ENCODE peak calls at places on chromosomes 16 and 17, in seven cellular contexts. Z is spleen, M is heart right ventricle, O is HCT116, E is choroid plexus epithelial cell, S is SK-N-SH, P is cardiac fibroblast. A is an unnamed sample.

GRCh38 chr17:17506181-17506741 is 10.1 kb upstream of the RASD1 start:
- DNase-seq in Z (no peak), M (no peak), O (no peak), E (no peak), S (peak; percentile 57), P (no peak), A (no peak)

GRCh38 chr16:50735629-50736122 is 6.2 kb upstream of the CYLD start:
- DNase-seq in Z (no peak), M (no peak), O (no peak), E (no peak), S (no peak), P (no peak), A (no peak)

GRCh38 chr16:87201052-87201451 is 116.1 kb downstream of the C16orf95 start:
- DNase-seq in Z (no peak), M (peak; percentile 69), O (no peak), E (peak; percentile 100), S (no peak), P (peak; percentile 99), A (peak; percentile 89)

GRCh38 chr17:40034426-40035161 is 19.4 kb downstream of the CSF3 start:
- DNase-seq in Z (no peak), M (no peak), O (no peak), E (no peak), S (no peak), P (no peak), A (no peak)

GRCh38 chr16:17970366-17970765 is 366.2 kb downstream of the NPIPA8 start:
- DNase-seq in Z (no peak), M (no peak), O (no peak), E (no peak), S (peak; percentile 56), P (no peak), A (no peak)

GRCh38 chr17:74822329-74823175 is 37.1 kb downstream of the GRIN2C start:
- DNase-seq in Z (no peak), M (peak; percentile 42), O (no peak), E (no peak), S (no peak), P (no peak), A (no peak)

GRCh38 chr17:8914554-8914953 is 47.1 kb upstream of the PIK3R6 start:
- DNase-seq in Z (no peak), M (no peak), O (no peak), E (no peak), S (no peak), P (no peak), A (no peak)

GRCh38 chr16:86455116-86455515 is 55.2 kb upstream of the FOXF1 start:
- DNase-seq in Z (no peak), M (no peak), O (no peak), E (peak; percentile 51), S (no peak), P (peak; percentile 18), A (peak; percentile 80)

GRCh38 chr17:82936768-82937171 is 96.9 kb upstream of the ZNF750 start:
- DNase-seq in Z (peak; percentile 56), M (no peak), O (no peak), E (no peak), S (no peak), P (no peak), A (peak; percentile 47)

GRCh38 chr16:28131743-28132393 is 68.4 kb upstream of the GSG1L start:
- DNase-seq in Z (no peak), M (no peak), O (no peak), E (no peak), S (no peak), P (no peak), A (no peak)

GRCh38 chr16:83059237-83059636 is 432.5 kb downstream of the CDH13 start:
- DNase-seq in Z (no peak), M (no peak), O (no peak), E (no peak), S (no peak), P (no peak), A (no peak)

DNA sequence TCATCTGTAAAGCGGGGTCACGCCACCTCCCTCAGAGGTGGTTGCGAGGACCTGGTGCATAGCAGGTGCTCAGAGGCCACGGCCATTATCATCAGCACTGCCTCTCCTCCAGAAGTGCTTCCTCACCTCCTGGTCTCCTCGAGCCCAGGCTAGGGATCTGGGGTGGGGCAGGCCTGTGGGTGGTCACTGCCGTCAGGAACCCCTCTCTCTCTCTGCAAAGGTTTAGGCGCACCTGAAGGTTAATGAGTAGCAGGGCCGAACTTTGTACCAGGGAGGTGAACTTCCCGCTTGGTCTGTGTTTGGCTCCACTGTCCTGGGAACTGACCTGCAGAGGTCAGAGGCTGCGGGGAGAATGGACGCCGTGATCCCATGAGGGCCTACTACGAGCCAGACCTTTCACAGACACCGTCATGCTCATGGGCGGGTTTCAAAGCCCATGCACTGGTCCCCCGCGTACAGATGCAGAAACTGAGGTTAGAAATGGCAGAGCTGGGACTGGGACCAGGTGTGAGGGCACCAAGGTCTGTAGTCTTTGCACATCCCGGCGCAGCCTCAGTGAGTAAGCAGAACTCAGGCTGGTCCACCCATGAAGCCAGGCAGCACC is 13.8 kb downstream of the JUP start:
- DNase-seq in Z (no peak), M (no peak), O (no peak), E (no peak), S (no peak), P (no peak), A (no peak)
- H3K4me3 ChIP-seq in Z (no peak overlapping the region), M (no peak overlapping the region), O (peak overlapping the region; percentile 47), E (no peak overlapping the region), S (no peak overlapping the region), P (no peak overlapping the region), A (no peak overlapping the region)

GRCh38 chr17:68567581-68567980 is 33.6 kb downstream of the FAM20A start:
- DNase-seq in Z (no peak), M (no peak), O (no peak), E (no peak), S (no peak), P (no peak), A (no peak)

GRCh38 chr17:68566145-68566738 is 34.9 kb downstream of the FAM20A start:
- DNase-seq in Z (no peak), M (no peak), O (no peak), E (peak; percentile 20), S (no peak), P (no peak), A (no peak)

GRCh38 chr17:68567035-68567434 is 34.1 kb downstream of the FAM20A start:
- DNase-seq in Z (no peak), M (no peak), O (no peak), E (no peak), S (no peak), P (no peak), A (no peak)

GRCh38 chr17:68564415-68565111 is 36.6 kb downstream of the FAM20A start:
- DNase-seq in Z (no peak), M (no peak), O (no peak), E (no peak), S (no peak), P (no peak), A (no peak)

GRCh38 chr17:68565656-68566055 is 35.5 kb downstream of the FAM20A start:
- DNase-seq in Z (no peak), M (no peak), O (no peak), E (no peak), S (no peak), P (no peak), A (no peak)
- H3K4me3 ChIP-seq in Z (no peak overlapping the region), M (no peak overlapping the region), O (no peak overlapping the region), E (no peak overlapping the region), S (no peak overlapping the region), P (no peak overlapping the region), A (no peak overlapping the region)

GRCh38 chr16:25734473-25735100 is 42.8 kb downstream of the HS3ST4 start:
- DNase-seq in Z (no peak), M (no peak), O (no peak), E (no peak), S (no peak), P (no peak), A (no peak)

GRCh38 chr16:25730396-25730795 is 38.6 kb downstream of the HS3ST4 start:
- DNase-seq in Z (no peak), M (no peak), O (no peak), E (no peak), S (no peak), P (no peak), A (no peak)

GRCh38 chr16:25729188-25729587 is 37.4 kb downstream of the HS3ST4 start:
- DNase-seq in Z (no peak), M (no peak), O (no peak), E (no peak), S (no peak), P (no peak), A (no peak)
- H3K4me3 ChIP-seq in Z (no peak overlapping the region), M (no peak overlapping the region), O (no peak overlapping the region), E (no peak overlapping the region), S (no peak overlapping the region), P (no peak overlapping the region), A (no peak overlapping the region)

GRCh38 chr16:48607056-48607825 is 2.7 kb downstream of the N4BP1 start:
- DNase-seq in Z (no peak), M (no peak), O (no peak), E (peak; percentile 51), S (no peak), P (peak; percentile 28), A (no peak)
- H3K4me3 ChIP-seq in Z (peak overlapping the region; percentile 98), M (peak overlapping the region; percentile 97), O (no peak overlapping the region), E (peak overlapping the region; percentile 9), S (no peak overlapping the region), P (no peak overlapping the region), A (no peak overlapping the region)

DNA sequence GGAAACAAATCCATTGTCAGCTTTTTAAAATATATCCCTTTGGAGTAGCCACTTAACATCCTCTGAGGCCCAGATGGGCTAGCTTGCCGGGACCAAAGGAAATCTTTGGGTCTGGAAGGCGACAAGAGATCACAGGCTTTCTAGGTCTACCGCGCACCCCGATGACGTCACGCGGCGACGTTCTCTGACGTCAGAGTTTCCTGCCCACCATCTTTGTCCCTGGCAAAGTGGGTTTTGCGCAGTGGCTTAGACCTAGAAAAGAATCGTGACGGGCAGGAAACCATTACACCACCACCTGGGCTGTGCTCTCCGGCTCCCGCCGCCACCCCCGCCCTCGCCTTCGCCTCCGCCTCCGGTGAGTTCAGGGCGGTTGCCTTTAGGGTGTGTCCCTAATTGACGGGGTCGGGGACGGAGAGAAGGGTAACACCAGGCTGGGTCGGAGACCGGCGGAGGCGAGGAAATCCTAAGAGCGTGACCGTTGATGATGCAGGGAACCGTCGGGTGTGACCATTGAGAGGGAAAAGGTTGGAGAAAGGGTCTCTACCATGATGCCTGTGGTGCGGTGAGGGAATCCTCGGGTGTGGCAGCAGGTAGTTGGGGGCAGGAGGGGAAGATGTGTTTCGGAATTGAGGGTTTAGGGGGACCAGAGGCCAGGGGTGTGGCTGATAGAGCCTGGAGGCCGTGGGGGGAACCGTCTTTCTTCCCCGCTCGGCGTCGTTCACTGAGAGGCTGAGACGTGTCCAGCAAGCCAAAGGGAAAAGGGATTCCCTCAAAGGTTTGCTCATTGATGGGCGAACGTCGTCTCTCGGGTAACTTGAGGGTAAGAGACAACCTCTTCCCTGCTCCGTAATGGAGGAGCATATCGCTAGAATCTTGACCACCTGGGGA is at the start of gene AP2B1:
- DNase-seq in Z (peak; percentile 97), M (peak; percentile 94), O (peak; percentile 95), E (peak; percentile 98), S (peak; percentile 88), P (peak; percentile 98), A (peak; percentile 97)
- H3K4me3 ChIP-seq in Z (peak within 1 kb of the TSS; percentile 68), M (peak within 1 kb of the TSS; percentile 58), O (peak within 1 kb of the TSS; percentile 95), E (peak within 1 kb of the TSS; percentile 94), S (peak within 1 kb of the TSS; percentile 73), P (peak within 1 kb of the TSS; percentile 79), A (peak within 1 kb of the TSS; percentile 77)

A was measured in sigmoid colon.